ENCODE peak calls at places on chromosomes 5 and 9, in four cellular contexts. M, N, T and H are unnamed samples.

GRCh38 chr5:2762744-2763532 is 11.5 kb upstream of the IRX2 start:
- DNase-seq in M (no peak), N (no peak), T (no peak), H (no peak)

GRCh38 chr5:110594866-110595265 is 131.6 kb downstream of the TMEM232 start:
- DNase-seq in M (no peak), N (no peak), T (no peak), H (no peak)

GRCh38 chr5:93583525-93583798 is 440 bp downstream of the NR2F1 start:
- DNase-seq in M (no peak), N (no peak), T (no peak), H (no peak)

GRCh38 chr9:124000784-124001444 is 10.7 kb upstream of the LHX2 start:
- DNase-seq in M (no peak), N (no peak), T (no peak), H (no peak)

GRCh38 chr9:124480621-124480981 is 26.6 kb downstream of the NR5A1 start:
- DNase-seq in M (peak; percentile 91), N (no peak), T (no peak), H (no peak)

GRCh38 chr5:119275873-119276214 is 80.0 kb upstream of the TNFAIP8 start:
- DNase-seq in M (no peak), N (no peak), T (no peak), H (no peak)

GRCh38 chr5:91038180-91038808 is 344.8 kb downstream of the ARRDC3 start:
- DNase-seq in M (no peak), N (no peak), T (peak; percentile 96), H (peak; percentile 41)

GRCh38 chr9:84294551-84294950 is 46.0 kb downstream of the SLC28A3 start:
- DNase-seq in M (peak; percentile 68), N (no peak), T (no peak), H (no peak)

GRCh38 chr5:96285823-96286222 is 147.2 kb downstream of the PCSK1 start:
- DNase-seq in M (no peak), N (no peak), T (no peak), H (no peak)

GRCh38 chr9:107704791-107705190 is 215.2 kb upstream of the KLF4 start:
- DNase-seq in M (no peak), N (no peak), T (no peak), H (no peak)

GRCh38 chr9:98563212-98563907 is 145.4 kb downstream of the GABBR2 start:
- DNase-seq in M (peak; percentile 38), N (no peak), T (no peak), H (no peak)

GRCh38 chr9:2389404-2389803 is 232.2 kb upstream of the VLDLR start:
- DNase-seq in M (no peak), N (no peak), T (no peak), H (no peak)